ENCODE peak calls at places on chromosome 2, in eight cellular contexts. Y is NB4, C is fibroblast of mammary gland, X is AG04450, G is uterus, D is prostate gland, S is RWPE2, N is AG09309. Q is an unnamed sample.

GRCh38 chr2:218671077-218671653 is 637 bp downstream of the RNF25 start:
- DNase-seq in N (no peak), X (no peak), C (peak), Y (peak), D (no peak), S (no peak), G (no peak), Q (peak)

GRCh38 chr2:71608034-71608433 is 154.7 kb downstream of the DYSF start:
- DNase-seq in X (no peak), N (no peak), D (no peak), C (no peak), G (no peak), S (peak), Y (no peak), Q (no peak)

GRCh38 chr2:144217853-144218633 is 301.9 kb downstream of the ZEB2 start:
- DNase-seq in Y (no peak), C (peak), G (no peak), N (no peak), X (no peak), D (peak), S (no peak), Q (no peak)

GRCh38 chr2:112869258-112869842 is 32.8 kb upstream of the IL1B start:
- DNase-seq in S (peak), X (no peak), N (peak), D (peak), G (peak), Y (peak), C (peak), Q (peak)

GRCh38 chr2:230166557-230167170 is 53.1 kb downstream of the SP110 start:
- DNase-seq in G (no peak), C (no peak), S (no peak), D (no peak), N (no peak), Y (no peak), X (no peak), Q (no peak)

GRCh38 chr2:181985632-181986205 is at the start of gene PPP1R1C:
- DNase-seq in N (no peak), C (no peak), S (no peak), G (no peak), X (no peak), Y (no peak), D (no peak), Q (no peak)

GRCh38 chr2:30312916-30313315 is 81.6 kb downstream of the LBH start:
- DNase-seq in S (no peak), C (no peak), Y (no peak), X (no peak), D (no peak), N (no peak), G (no peak), Q (no peak)

GRCh38 chr2:236317938-236318396 is 53.8 kb upstream of the ASB18 start:
- DNase-seq in Y (no peak), D (peak), G (no peak), N (no peak), C (no peak), X (no peak), S (no peak), Q (no peak)

GRCh38 chr2:63698825-63699548 is 110.2 kb downstream of the MDH1 start:
- DNase-seq in D (peak), G (peak), Y (peak), S (no peak), N (peak), C (peak), X (peak), Q (peak)

GRCh38 chr2:193231634-193232033 is 1036.9 kb upstream of the TMEFF2 start:
- DNase-seq in C (no peak), Y (no peak), X (no peak), N (no peak), S (no peak), G (no peak), D (no peak), Q (no peak)

GRCh38 chr2:83224591-83224990 is 1234.5 kb downstream of the SUCLG1 start:
- DNase-seq in C (no peak), N (no peak), Y (no peak), G (no peak), D (no peak), X (no peak), S (no peak), Q (no peak)

GRCh38 chr2:102514061-102514785 is 41.2 kb downstream of the SLC9A4 start:
- DNase-seq in D (no peak), G (no peak), N (peak), Y (peak), X (peak), C (peak), S (peak), Q (peak)

GRCh38 chr2:240427729-240428128 is 7.7 kb upstream of the GPC1 start:
- DNase-seq in N (no peak), Y (no peak), G (no peak), X (no peak), S (no peak), D (no peak), C (no peak), Q (no peak)

GRCh38 chr2:98472961-98473746 is 28.5 kb downstream of the INPP4A start:
- DNase-seq in X (no peak), G (no peak), Y (no peak), C (no peak), D (no peak), N (no peak), S (no peak), Q (no peak)

GRCh38 chr2:134406716-134407115 is 152.8 kb downstream of the MGAT5 start:
- DNase-seq in Y (no peak), S (no peak), X (no peak), D (no peak), C (no peak), N (no peak), G (no peak), Q (no peak)

GRCh38 chr2:134558208-134558890 is 160.5 kb downstream of the TMEM163 start:
- DNase-seq in X (no peak), Y (no peak), N (no peak), S (no peak), C (no peak), G (no peak), D (no peak), Q (no peak)

GRCh38 chr2:169955940-169956339 is 128.7 kb downstream of the UBR3 start:
- DNase-seq in X (no peak), Y (no peak), D (no peak), G (no peak), C (no peak), N (no peak), S (no peak), Q (no peak)

GRCh38 chr2:141329949-141330348 is 800.9 kb downstream of the LRP1B start:
- DNase-seq in N (no peak), D (no peak), S (no peak), G (no peak), Y (no peak), C (peak), X (peak), Q (peak)

GRCh38 chr2:105179469-105180372 is 61.8 kb upstream of the GPR45 start:
- DNase-seq in N (peak), Y (peak), C (peak), X (peak), G (no peak), S (no peak), D (no peak), Q (peak)

DNA sequence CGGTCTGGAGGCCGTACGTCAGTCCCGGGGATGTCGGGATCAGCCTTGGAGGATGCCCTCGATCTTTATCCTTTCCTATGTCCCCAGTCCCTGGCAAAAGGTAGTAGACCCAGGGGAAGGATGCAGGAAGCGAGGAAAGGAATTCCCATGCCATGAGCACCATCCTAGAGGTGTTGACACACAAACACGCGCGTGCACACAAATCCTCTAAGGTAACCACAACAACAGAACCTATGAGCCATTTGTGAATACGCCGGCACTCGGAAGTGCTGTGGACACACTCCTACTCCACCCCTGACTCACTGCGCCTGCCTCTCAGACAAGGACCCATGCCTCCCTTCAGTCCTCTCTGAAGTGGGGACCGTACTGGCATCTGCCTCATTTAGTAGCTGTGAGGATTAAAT is 11.3 kb upstream of the MLPH start:
- DNase-seq in Y (peak), C (peak), N (no peak), X (no peak), G (peak), S (no peak), D (no peak), Q (peak)
- H3K4me3 ChIP-seq in Y (no peak), C (peak), N (peak), X (peak), G (peak), S (peak), D (peak), Q (peak)

DNA sequence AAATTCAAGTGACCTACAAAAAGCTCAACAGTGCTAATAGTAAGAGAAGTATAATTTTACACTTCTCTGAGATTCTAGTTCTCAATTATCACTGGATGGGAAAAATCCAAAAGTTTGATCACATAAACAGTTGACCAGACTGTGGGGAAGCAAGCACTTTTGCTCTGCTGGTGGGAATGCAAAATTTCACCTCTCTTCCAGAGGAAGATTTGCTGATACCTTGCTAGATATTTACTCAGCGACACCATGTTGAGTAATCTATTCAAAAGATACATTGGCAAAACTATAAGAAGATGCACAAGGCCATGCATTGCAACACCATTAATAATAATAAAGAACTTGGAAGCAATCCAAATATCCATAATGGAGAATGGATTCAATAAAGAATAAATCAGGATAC is 204.4 kb downstream of the MREG start:
- DNase-seq in N (no peak), D (no peak), G (no peak), S (no peak), C (no peak), X (no peak), Y (no peak), Q (no peak)
- TF ChIP-seq CTCF in N (peak), D (no peak), G (no peak), S (peak), C (peak), X (peak), Y (no peak), Q (peak)

GRCh38 chr2:74550231-74550630 is 3.5 kb downstream of the LOXL3 start:
- DNase-seq in N (no peak), Y (no peak), D (no peak), C (no peak), X (no peak), G (no peak), S (no peak), Q (no peak)

GRCh38 chr2:74551530-74551929 is 2.2 kb downstream of the LOXL3 start:
- DNase-seq in C (no peak), N (no peak), G (no peak), S (no peak), Y (no peak), D (no peak), X (no peak), Q (no peak)

GRCh38 chr2:74553892-74554820 is at the start of the genes DOK1 and LOXL3:
- DNase-seq in C (peak), D (peak), S (no peak), X (peak), G (peak), N (no peak), Y (peak), Q (peak)

GRCh38 chr2:74552914-74553811 is 579 bp downstream of the LOXL3 start:
- DNase-seq in S (no peak), Y (peak), X (no peak), G (peak), N (no peak), C (peak), D (no peak), Q (no peak)

GRCh38 chr2:74551942-74552913 is 1.5 kb downstream of the LOXL3 start:
- DNase-seq in N (no peak), C (no peak), D (no peak), G (no peak), Y (no peak), X (no peak), S (no peak), Q (no peak)
- H3K4me3 ChIP-seq in N (peak), C (peak), D (no peak), G (no peak), Y (no peak), X (peak), S (no peak), Q (no peak)

GRCh38 chr2:202491514-202491913 is 115.4 kb downstream of the BMPR2 start:
- DNase-seq in D (no peak), N (no peak), S (no peak), Y (no peak), G (no peak), C (no peak), X (no peak), Q (peak)
- TF ChIP-seq CTCF in D (no peak), N (no peak), S (peak), Y (no peak), G (no peak), C (no peak), X (peak), Q (peak)

GRCh38 chr2:128792476-128793054 is 473.9 kb upstream of the HS6ST1 start:
- DNase-seq in X (no peak), S (no peak), N (no peak), D (no peak), Y (no peak), G (no peak), C (no peak), Q (no peak)

GRCh38 chr2:128790541-128790944 is 471.9 kb upstream of the HS6ST1 start:
- DNase-seq in N (no peak), Y (no peak), G (no peak), S (no peak), C (no peak), X (no peak), D (no peak), Q (peak)

GRCh38 chr2:128791983-128792315 is 473.3 kb upstream of the HS6ST1 start:
- DNase-seq in S (no peak), G (no peak), D (no peak), C (no peak), X (no peak), Y (no peak), N (no peak), Q (no peak)

GRCh38 chr2:128791120-128791982 is 472.7 kb upstream of the HS6ST1 start:
- DNase-seq in G (no peak), C (no peak), S (no peak), N (no peak), X (no peak), Y (no peak), D (peak), Q (peak)

DNA sequence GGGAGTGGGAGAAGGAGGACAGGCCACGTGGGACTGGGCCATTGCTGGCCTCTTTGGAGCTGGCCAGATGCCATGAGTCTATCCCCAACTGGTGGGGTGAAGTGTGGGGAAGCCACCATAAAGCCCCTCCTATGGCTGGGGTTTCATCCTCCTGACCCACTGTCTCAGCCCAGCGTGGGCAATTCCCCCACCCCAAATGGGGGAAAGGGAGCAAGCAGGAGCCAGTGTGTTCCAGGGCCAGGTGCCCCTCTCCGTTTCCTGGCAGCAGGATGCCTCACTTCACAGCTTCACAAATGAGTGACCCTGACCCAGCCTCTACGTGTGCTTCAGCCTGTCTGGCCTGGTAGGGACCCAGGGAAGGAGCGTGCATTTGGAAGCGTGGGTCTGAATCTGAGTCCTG is 474.7 kb upstream of the HS6ST1 start:
- DNase-seq in D (no peak), Y (no peak), X (no peak), C (no peak), G (no peak), N (no peak), S (no peak), Q (no peak)
- H3K4me3 ChIP-seq in D (no peak), Y (no peak), X (no peak), C (no peak), G (no peak), N (no peak), S (no peak), Q (no peak)

GRCh38 chr2:239379641-239380170 is 21.1 kb downstream of the HDAC4 start:
- DNase-seq in C (no peak), N (no peak), Y (no peak), S (peak), D (no peak), G (no peak), X (no peak), Q (no peak)
- TF ChIP-seq CTCF in C (no peak), N (no peak), Y (no peak), S (no peak), D (no peak), G (no peak), X (no peak), Q (peak)

GRCh38 chr2:10269291-10269690 is 33.4 kb upstream of the HPCAL1 start:
- DNase-seq in G (no peak), X (no peak), S (no peak), C (no peak), D (no peak), N (no peak), Y (no peak), Q (no peak)
- H3K4me3 ChIP-seq in G (no peak), X (no peak), S (no peak), C (no peak), D (no peak), N (no peak), Y (no peak), Q (no peak)

GRCh38 chr2:127392133-127392827 is 4.5 kb upstream of the MAP3K2 start:
- DNase-seq in D (no peak), X (no peak), Y (peak), C (peak), G (no peak), S (no peak), N (no peak), Q (peak)

GRCh38 chr2:127387655-127388422 is at the start of gene MAP3K2:
- DNase-seq in S (peak), G (peak), X (peak), C (peak), N (peak), Y (peak), D (peak), Q (peak)

GRCh38 chr2:127388423-127389164 is 819 bp upstream of the MAP3K2 start:
- DNase-seq in C (peak), N (no peak), S (no peak), D (no peak), G (no peak), Y (no peak), X (no peak), Q (no peak)

GRCh38 chr2:127386764-127387654 is 766 bp downstream of the MAP3K2 start:
- DNase-seq in N (peak), G (peak), S (peak), C (peak), Y (peak), D (peak), X (peak), Q (peak)

GRCh38 chr2:127389778-127390435 is 2.1 kb upstream of the MAP3K2 start:
- DNase-seq in D (no peak), G (no peak), Y (peak), X (no peak), S (no peak), C (no peak), N (no peak), Q (no peak)
- TF ChIP-seq CTCF in D (no peak), G (no peak), Y (no peak), X (no peak), S (no peak), C (no peak), N (no peak), Q (no peak)